ENCODE peak calls at places on chromosomes 3 and 15, in eight cellular contexts. S is IMR-90, O is OCI-LY7, D is coronary artery, V is uterus, R is Calu3, Y is AG04450, W is left ventricle myocardium inferior. L is an unnamed sample.

GRCh38 chr3:139830817-139831216 is 104.2 kb upstream of the CLSTN2 start:
- DNase-seq in S (no peak), O (no peak), D (no peak), V (no peak), R (no peak), Y (no peak), W (peak), L (peak)

GRCh38 chr15:58742424-58743160 is 6.9 kb downstream of the ADAM10 start:
- DNase-seq in S (peak), O (no peak), D (no peak), V (no peak), R (no peak), Y (peak), W (no peak), L (no peak)

GRCh38 chr3:58034738-58035511 is 26.7 kb downstream of the FLNB start:
- DNase-seq in S (no peak), O (no peak), D (no peak), V (no peak), R (no peak), Y (no peak), W (no peak), L (no peak)

GRCh38 chr3:164375995-164376394 is 702.3 kb downstream of the SI start:
- DNase-seq in S (no peak), O (no peak), D (no peak), V (no peak), R (peak), Y (no peak), W (no peak), L (no peak)

GRCh38 chr3:140078940-140079339 is 144.0 kb downstream of the CLSTN2 start:
- DNase-seq in S (no peak), O (no peak), D (no peak), V (no peak), R (no peak), Y (no peak), W (no peak), L (no peak)

GRCh38 chr3:190387578-190388213 is at the start of gene CLDN16:
- DNase-seq in S (no peak), O (no peak), D (no peak), V (no peak), R (no peak), Y (no peak), W (no peak), L (no peak)

GRCh38 chr15:41933771-41934170 is 38.6 kb downstream of the EHD4 start:
- DNase-seq in S (peak), O (no peak), D (peak), V (no peak), R (no peak), Y (no peak), W (no peak), L (no peak)

GRCh38 chr15:98763179-98763578 is 114.8 kb downstream of the IGF1R start:
- DNase-seq in S (no peak), O (no peak), D (no peak), V (no peak), R (peak), Y (no peak), W (no peak), L (no peak)

GRCh38 chr3:197222816-197223419 is 75.5 kb downstream of the DLG1 start:
- DNase-seq in S (no peak), O (no peak), D (no peak), V (no peak), R (no peak), Y (no peak), W (no peak), L (no peak)

GRCh38 chr3:35739964-35740527 is 100.7 kb downstream of the ARPP21 start:
- DNase-seq in S (no peak), O (no peak), D (no peak), V (no peak), R (no peak), Y (no peak), W (no peak), L (no peak)

GRCh38 chr15:51053571-51053970 is 41.1 kb downstream of the TNFAIP8L3 start:
- DNase-seq in S (no peak), O (no peak), D (no peak), V (no peak), R (no peak), Y (no peak), W (no peak), L (no peak)

GRCh38 chr3:135926664-135927063 is 38.9 kb upstream of the PPP2R3A start:
- DNase-seq in S (no peak), O (no peak), D (no peak), V (no peak), R (no peak), Y (no peak), W (no peak), L (no peak)

GRCh38 chr3:138197058-138197457 is 10.0 kb downstream of the ARMC8 start:
- DNase-seq in S (peak), O (no peak), D (no peak), V (no peak), R (peak), Y (no peak), W (no peak), L (no peak)

GRCh38 chr3:155416500-155417118 is 123.1 kb upstream of the STRIT1 start:
- DNase-seq in S (peak), O (no peak), D (no peak), V (no peak), R (no peak), Y (no peak), W (no peak), L (no peak)

GRCh38 chr3:37935290-37935668 is 55.3 kb upstream of the VILL start:
- DNase-seq in S (peak), O (peak), D (no peak), V (no peak), R (peak), Y (no peak), W (no peak), L (no peak)

GRCh38 chr15:61880079-61880478 is 180.2 kb downstream of the VPS13C start:
- DNase-seq in S (no peak), O (no peak), D (no peak), V (no peak), R (no peak), Y (no peak), W (no peak), L (no peak)

DNA sequence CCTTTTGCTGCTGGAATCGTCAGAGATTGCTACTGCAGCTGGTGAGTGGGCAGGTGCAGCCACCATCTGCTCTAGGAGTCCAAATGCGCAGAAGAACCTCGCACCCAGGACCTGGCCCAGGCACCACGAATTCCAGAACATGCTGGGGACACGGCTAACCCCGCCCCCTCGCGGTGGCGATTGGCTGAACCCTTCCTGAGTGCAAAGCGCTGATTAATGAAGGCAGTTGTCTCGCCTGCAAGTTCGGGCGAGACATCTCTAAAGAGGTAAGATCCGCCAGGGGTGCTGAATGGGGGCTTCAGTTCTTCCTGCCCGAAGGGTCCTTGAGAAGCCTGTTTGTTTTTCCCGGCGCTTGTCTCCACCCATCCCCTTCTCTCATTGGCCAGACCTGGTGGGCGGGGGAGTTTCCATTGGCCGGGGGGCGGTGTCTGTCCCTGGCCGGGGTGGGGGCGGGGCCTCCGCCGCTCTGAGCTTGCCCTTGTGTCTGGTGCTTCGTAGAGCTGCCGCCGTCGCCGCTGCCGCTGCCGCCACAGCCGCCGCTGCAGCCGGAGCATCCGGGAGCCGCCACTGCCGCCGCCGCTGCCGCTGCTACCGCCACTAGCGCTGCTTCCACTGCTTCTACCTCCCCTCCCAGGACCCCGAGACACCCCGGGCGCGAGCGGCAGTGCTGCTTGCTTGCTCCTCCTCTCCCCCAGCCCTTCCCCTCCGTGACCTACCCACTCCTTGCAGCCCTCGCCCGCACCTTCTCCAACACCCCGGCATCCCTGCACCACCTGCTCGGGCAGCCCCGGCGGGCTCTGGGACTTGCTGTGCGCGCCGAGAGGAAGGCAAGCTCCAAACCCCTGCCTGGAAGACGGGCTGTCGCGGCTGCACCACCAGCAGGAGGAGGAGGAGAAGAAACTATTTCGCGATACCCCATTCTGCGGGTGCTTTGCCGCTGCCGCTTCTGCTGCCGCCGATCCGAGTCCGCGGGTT is at the start of gene CADM2:
- DNase-seq in S (peak), O (no peak), D (peak), V (peak), R (peak), Y (no peak), W (peak), L (peak)
- TF ChIP-seq CTCF in S (no peak), O (no peak), D (peak), V (peak), R (peak), Y (no peak), W (no peak), L (peak)

GRCh38 chr15:91225728-91226127 is 125.7 kb downstream of the SV2B start:
- DNase-seq in S (no peak), O (no peak), D (no peak), V (no peak), R (no peak), Y (no peak), W (peak), L (no peak)

GRCh38 chr15:91222052-91222451 is 122.0 kb downstream of the SV2B start:
- DNase-seq in S (no peak), O (no peak), D (no peak), V (no peak), R (no peak), Y (no peak), W (no peak), L (no peak)

GRCh38 chr15:91227062-91227461 is 127.0 kb downstream of the SV2B start:
- DNase-seq in S (no peak), O (no peak), D (no peak), V (no peak), R (no peak), Y (no peak), W (no peak), L (no peak)

GRCh38 chr15:91223902-91224301 is 123.8 kb downstream of the SV2B start:
- DNase-seq in S (no peak), O (no peak), D (no peak), V (no peak), R (no peak), Y (no peak), W (no peak), L (no peak)

DNA sequence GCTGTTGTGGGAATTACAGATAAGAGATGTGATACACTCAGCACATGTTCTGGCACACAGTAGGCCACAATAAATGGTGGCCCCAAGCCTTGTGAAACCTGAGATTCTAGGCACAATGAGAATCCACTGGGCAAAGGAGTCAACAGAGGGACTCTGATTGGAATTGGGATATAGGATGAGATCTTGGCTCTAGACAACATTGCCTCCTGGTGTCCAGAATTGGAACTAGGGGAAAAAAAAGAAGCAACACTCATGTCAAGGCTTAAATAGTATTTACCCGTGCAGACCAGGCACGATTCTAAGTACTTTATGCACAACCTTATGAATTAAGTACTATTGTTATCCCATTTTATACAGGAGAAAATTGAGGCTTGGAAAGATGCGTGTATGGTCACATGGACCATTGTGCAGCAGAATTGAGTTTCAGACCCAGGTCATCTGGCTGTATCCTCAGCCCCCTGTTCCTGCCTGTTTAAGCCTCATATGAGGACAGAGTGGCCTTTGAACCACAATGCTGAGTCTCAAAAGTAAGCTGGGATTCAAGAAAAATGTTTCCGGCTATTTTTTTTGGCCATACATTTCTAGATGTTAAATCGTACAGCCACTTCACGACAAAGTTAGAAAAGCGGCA is 124.8 kb downstream of the SV2B start:
- DNase-seq in S (peak), O (peak), D (no peak), V (no peak), R (peak), Y (no peak), W (no peak), L (peak)
- TF ChIP-seq CTCF in S (peak), O (peak), D (no peak), V (peak), R (peak), Y (peak), W (peak), L (peak)

DNA sequence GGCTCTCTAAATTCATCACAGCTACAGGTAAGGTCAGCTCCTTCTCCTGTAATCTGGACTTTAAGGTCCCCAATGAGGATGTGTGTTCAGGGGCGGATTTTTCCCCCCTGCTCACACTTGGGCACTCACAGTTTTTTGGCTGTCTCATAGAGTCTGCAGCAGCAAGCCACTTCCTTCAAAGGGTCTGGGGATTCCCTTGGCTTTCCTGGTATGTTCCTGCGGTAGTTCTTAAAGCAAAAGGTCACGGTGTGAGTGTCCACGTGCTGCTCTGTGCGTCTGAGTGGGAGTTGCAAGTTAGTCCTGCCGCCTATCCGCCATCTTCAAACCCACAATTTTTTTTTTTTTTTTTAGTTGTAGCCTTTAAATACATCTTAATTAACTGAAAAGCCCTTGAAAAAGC is 15.4 kb upstream of the CFAP20DC start:
- DNase-seq in S (no peak), O (no peak), D (no peak), V (no peak), R (no peak), Y (no peak), W (no peak), L (no peak)
- TF ChIP-seq CTCF in S (no peak), O (no peak), D (no peak), V (no peak), R (no peak), Y (no peak), W (no peak), L (no peak)

DNA sequence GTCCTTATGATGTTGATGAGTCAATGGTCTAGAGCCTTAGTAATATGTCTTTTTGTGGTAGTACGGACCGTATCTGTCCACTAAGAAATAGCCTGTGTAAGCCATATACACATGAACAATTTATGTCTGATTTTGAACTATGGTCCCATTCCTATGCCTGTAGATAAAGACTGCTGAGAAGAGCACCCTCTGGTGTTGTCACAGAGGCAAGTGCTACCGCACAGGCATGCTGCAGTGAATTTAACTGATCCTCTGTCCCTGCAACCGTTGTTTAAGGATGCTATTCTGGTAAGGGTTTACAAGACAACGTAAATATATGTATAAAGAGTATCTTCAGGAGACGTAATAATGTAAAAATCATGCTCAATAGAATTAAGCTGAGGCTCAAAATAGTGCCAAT is 170.7 kb downstream of the UBE3A start:
- DNase-seq in S (no peak), O (peak), D (no peak), V (no peak), R (no peak), Y (no peak), W (no peak), L (no peak)
- TF ChIP-seq CTCF in S (no peak), O (peak), D (no peak), V (no peak), R (no peak), Y (no peak), W (peak), L (peak)

DNA sequence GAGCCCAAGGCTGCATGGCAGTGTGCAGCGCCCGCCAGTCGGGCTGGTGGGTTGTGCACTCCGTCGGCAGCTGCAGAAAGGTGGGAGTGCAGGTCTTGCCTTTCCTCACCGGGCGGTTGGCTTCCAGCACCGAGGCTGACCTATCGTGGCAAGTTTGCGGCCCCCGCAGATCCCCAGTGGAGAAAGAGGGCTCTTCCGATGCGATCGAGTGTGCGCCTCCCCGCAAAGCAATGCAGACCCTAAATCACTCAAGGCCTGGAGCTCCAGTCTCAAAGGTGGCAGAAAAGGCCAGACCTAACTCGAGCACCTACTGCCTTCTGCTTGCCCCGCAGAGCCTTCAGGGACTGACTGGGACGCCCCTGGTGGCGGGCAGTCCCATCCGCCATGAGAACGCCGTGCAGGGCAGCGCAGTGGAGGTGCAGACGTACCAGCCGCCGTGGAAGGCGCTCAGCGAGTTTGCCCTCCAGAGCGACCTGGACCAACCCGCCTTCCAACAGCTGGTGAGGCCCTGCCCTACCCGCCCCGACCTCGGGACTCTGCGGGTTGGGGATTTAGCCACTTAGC is 4.3 kb downstream of the ISL2 start:
- DNase-seq in S (no peak), O (no peak), D (no peak), V (no peak), R (peak), Y (no peak), W (no peak), L (peak)
- TF ChIP-seq CTCF in S (no peak), O (no peak), D (no peak), V (no peak), R (no peak), Y (no peak), W (peak), L (peak)

GRCh38 chr3:13416002-13416793 is 3.9 kb downstream of the NUP210 start:
- DNase-seq in S (no peak), O (peak), D (no peak), V (no peak), R (no peak), Y (no peak), W (no peak), L (no peak)
- TF ChIP-seq CTCF in S (no peak), O (peak), D (no peak), V (no peak), R (no peak), Y (no peak), W (peak), L (peak)

GRCh38 chr3:187146389-187146788 is 7.1 kb upstream of the RPL39L start:
- DNase-seq in S (no peak), O (no peak), D (no peak), V (no peak), R (no peak), Y (no peak), W (no peak), L (no peak)

GRCh38 chr3:187150186-187150585 is 10.9 kb upstream of the RPL39L start:
- DNase-seq in S (no peak), O (no peak), D (no peak), V (no peak), R (no peak), Y (no peak), W (no peak), L (no peak)

DNA sequence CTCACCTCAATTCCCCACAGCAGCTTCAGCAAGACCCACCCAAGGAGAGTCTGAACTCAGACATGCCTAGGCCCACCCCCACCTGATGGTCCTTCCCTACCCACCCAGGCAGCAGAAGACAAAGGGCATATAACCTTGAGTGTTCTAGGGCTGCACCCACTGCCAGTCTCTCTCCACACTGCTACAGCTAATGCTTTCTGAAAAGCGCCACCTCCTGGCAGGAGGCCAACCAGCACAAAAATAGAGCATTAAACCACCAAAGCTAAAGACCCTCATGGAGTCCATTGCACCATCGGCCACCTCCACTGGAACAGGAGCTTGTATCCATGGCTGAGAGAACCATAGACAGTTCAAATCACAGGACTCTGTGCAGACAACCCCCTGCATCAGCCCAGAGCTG is 11.3 kb upstream of the RPL39L start:
- DNase-seq in S (no peak), O (peak), D (no peak), V (no peak), R (peak), Y (no peak), W (no peak), L (peak)
- TF ChIP-seq CTCF in S (no peak), O (peak), D (no peak), V (no peak), R (peak), Y (no peak), W (no peak), L (peak)

GRCh38 chr3:41362638-41363559 is 163.6 kb downstream of the CTNNB1 start:
- DNase-seq in S (no peak), O (no peak), D (no peak), V (no peak), R (no peak), Y (no peak), W (no peak), L (peak)

GRCh38 chr3:41365973-41366372 is 166.7 kb downstream of the CTNNB1 start:
- DNase-seq in S (no peak), O (no peak), D (no peak), V (no peak), R (no peak), Y (no peak), W (no peak), L (no peak)

GRCh38 chr3:41363830-41364523 is 164.7 kb downstream of the CTNNB1 start:
- DNase-seq in S (no peak), O (no peak), D (no peak), V (no peak), R (peak), Y (no peak), W (no peak), L (no peak)

GRCh38 chr3:41369838-41370237 is 170.5 kb downstream of the CTNNB1 start:
- DNase-seq in S (no peak), O (no peak), D (no peak), V (no peak), R (no peak), Y (no peak), W (no peak), L (no peak)

DNA sequence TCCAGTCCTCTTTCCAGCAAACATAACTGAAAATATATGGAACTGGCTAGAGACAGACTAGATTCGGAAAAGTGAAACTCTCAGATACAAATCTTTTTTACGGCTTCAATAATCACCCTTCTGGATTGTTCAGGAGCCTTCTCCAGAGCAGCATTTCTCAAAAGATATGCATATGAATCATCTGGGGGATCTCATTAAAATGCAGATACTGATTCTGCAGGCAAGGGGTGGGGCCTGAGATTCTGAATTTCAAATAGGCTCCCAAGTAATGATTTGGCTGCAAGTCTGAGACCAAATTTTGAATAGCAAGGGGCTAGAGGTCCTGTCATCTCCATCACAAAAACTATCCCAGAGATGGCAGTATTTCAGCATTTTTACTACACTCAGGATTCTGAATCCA is 165.4 kb downstream of the CTNNB1 start:
- DNase-seq in S (no peak), O (no peak), D (no peak), V (no peak), R (no peak), Y (no peak), W (no peak), L (no peak)
- TF ChIP-seq CTCF in S (no peak), O (no peak), D (no peak), V (no peak), R (no peak), Y (no peak), W (no peak), L (no peak)

L was measured in neural crest cell.